ENCODE peak calls at places on chromosomes 6 and 20, in ten cellular contexts. L is stimulated activated CD4-positive, alpha-beta T cell treated with anti-CD3 and anti-CD28 coated beads, Interleukin-2, amount 100 ng/mL, for 24 hours; V is effector memory CD8-positive, alpha-beta T cell; T is HFFc6; A is kidney tubule cell; B is T-helper 1 cell; H is osteocyte; R is activated naive CD8-positive, alpha-beta T cell treated with anti-CD3 and anti-CD28 coated beads for 36 hours; P is type B pancreatic cell; E is MCF 10A. F is an unnamed sample.

GRCh38 chr20:20491110-20491783 is 123.3 kb downstream of the INSM1 start:
- DNase-seq in A (peak; percentile 10), H (no peak), V (no peak), L (no peak), T (peak; percentile 61), P (no peak), E (no peak), R (no peak), B (no peak), F (no peak)

GRCh38 chr6:101392561-101393230 is 812 bp upstream of the GRIK2 start:
- DNase-seq in P (no peak), R (no peak), A (peak; percentile 27), E (no peak), L (no peak), B (no peak), T (no peak), H (no peak), V (no peak), F (no peak)

GRCh38 chr6:158611600-158612041 is 32.9 kb downstream of the DYNLT1 start:
- DNase-seq in P (peak; percentile 59), T (no peak), B (no peak), H (peak; percentile 66), R (no peak), V (no peak), L (no peak), E (no peak), A (peak; percentile 66), F (no peak)

GRCh38 chr6:167781066-167781767 is 45.5 kb upstream of the AFDN start:
- DNase-seq in T (no peak), P (no peak), R (no peak), H (no peak), L (no peak), A (peak; percentile 21), B (no peak), E (peak; percentile 17), V (no peak), F (no peak)

GRCh38 chr20:36728986-36729385 is 16.9 kb downstream of the NDRG3 start:
- DNase-seq in E (peak; percentile 26), B (no peak), T (peak; percentile 19), L (no peak), H (no peak), V (no peak), R (no peak), A (peak; percentile 70), P (no peak), F (no peak)

GRCh38 chr6:35469711-35470662 is 1.8 kb downstream of the RPL10A start:
- DNase-seq in V (no peak), R (no peak), B (no peak), A (peak; percentile 48), E (peak; percentile 73), T (no peak), L (peak; percentile 50), P (no peak), H (no peak), F (no peak)

GRCh38 chr6:117861545-117861944 is 45.5 kb upstream of the SLC35F1 start:
- DNase-seq in V (no peak), L (no peak), B (no peak), E (no peak), T (no peak), P (no peak), H (no peak), A (no peak), R (no peak), F (no peak)

GRCh38 chr6:145784683-145785082 is 29.9 kb downstream of the FBXO30 start:
- DNase-seq in B (no peak), V (no peak), T (no peak), R (no peak), E (no peak), P (no peak), L (no peak), A (no peak), H (no peak), F (no peak)

GRCh38 chr20:24100370-24101011 is 111.9 kb upstream of the GGTLC1 start:
- DNase-seq in B (peak; percentile 33), R (peak; percentile 40), T (peak; percentile 34), P (no peak), H (no peak), E (peak; percentile 28), V (peak; percentile 50), L (peak; percentile 42), A (peak; percentile 84), F (no peak)

GRCh38 chr6:88616380-88616779 is 347.0 kb downstream of the RNGTT start:
- DNase-seq in A (no peak), B (no peak), E (no peak), P (no peak), V (no peak), L (no peak), R (no peak), H (no peak), T (no peak), F (no peak)

GRCh38 chr6:80742481-80742880 is 636.0 kb downstream of the BCKDHB start:
- DNase-seq in R (no peak), P (no peak), H (no peak), L (no peak), T (peak; percentile 47), A (peak; percentile 23), B (no peak), E (peak; percentile 47), V (no peak), F (no peak)

GRCh38 chr6:125274935-125275334 is 26.8 kb downstream of the HDDC2 start:
- DNase-seq in T (no peak), P (no peak), A (peak; percentile 28), V (no peak), H (no peak), B (no peak), R (no peak), L (no peak), E (no peak), F (no peak)

GRCh38 chr20:5504061-5504739 is 187.4 kb upstream of the PROKR2 start:
- DNase-seq in A (peak; percentile 9), E (no peak), B (no peak), H (no peak), L (peak; percentile 24), R (peak; percentile 31), V (no peak), T (peak; percentile 5), P (no peak), F (no peak)

GRCh38 chr6:143603474-143603873 is 74.3 kb upstream of the PHACTR2 start:
- DNase-seq in L (no peak), P (no peak), V (no peak), H (no peak), T (no peak), B (no peak), A (no peak), R (no peak), E (no peak), F (no peak)

GRCh38 chr6:114998492-114998891 is 655.7 kb upstream of the HS3ST5 start:
- DNase-seq in L (no peak), H (no peak), A (no peak), R (no peak), B (no peak), T (no peak), E (no peak), P (no peak), V (no peak), F (no peak)

GRCh38 chr20:63974402-63975200 is 4.8 kb downstream of the SAMD10 start:
- DNase-seq in R (no peak), V (no peak), H (no peak), B (no peak), T (no peak), E (peak; percentile 45), P (no peak), L (no peak), A (no peak), F (peak; percentile 34)

GRCh38 chr6:38113810-38114577 is 294.5 kb downstream of the ZFAND3 start:
- DNase-seq in V (no peak), E (no peak), H (no peak), L (no peak), B (no peak), A (no peak), P (no peak), R (no peak), T (no peak), F (no peak)

GRCh38 chr6:48922837-48923236 is 540.2 kb downstream of the MMUT start:
- DNase-seq in A (no peak), P (no peak), V (no peak), H (no peak), R (no peak), L (no peak), E (no peak), B (no peak), T (no peak), F (no peak)

GRCh38 chr6:144434308-144434990 is 149.3 kb downstream of the UTRN start:
- DNase-seq in E (peak; percentile 55), T (peak; percentile 87), L (no peak), R (no peak), H (no peak), B (no peak), P (no peak), V (no peak), A (peak; percentile 80), F (no peak)

GRCh38 chr6:151087861-151088598 is 151.7 kb upstream of the AKAP12 start:
- DNase-seq in B (no peak), A (no peak), R (no peak), T (no peak), H (no peak), P (no peak), V (no peak), E (peak; percentile 33), L (no peak), F (no peak)

GRCh38 chr20:3314391-3314790 is 75.4 kb upstream of the SLC4A11 start:
- DNase-seq in A (no peak), B (no peak), L (no peak), R (no peak), T (no peak), P (no peak), V (no peak), H (no peak), E (no peak), F (no peak)

GRCh38 chr6:19325335-19325789 is 511.8 kb upstream of the ID4 start:
- DNase-seq in L (no peak), A (no peak), H (no peak), B (no peak), E (no peak), T (no peak), R (no peak), P (no peak), V (no peak), F (no peak)